ENCODE peak calls at places on chromosomes 11 and 22, in six cellular contexts. P is K562, J is H1, T is GM12892, V is GM12878, K is HepG2. W is an unnamed sample.

GRCh38 chr11:17504330-17505107 is 27.9 kb upstream of the ABCC8 start:
- DNase-seq in P (peak), V (no peak), T (peak), J (peak), K (peak), W (peak)

GRCh38 chr22:23789121-23789520 is 2.4 kb downstream of the SMARCB1 start:
- DNase-seq in T (no peak), P (no peak), K (no peak), J (no peak), V (no peak), W (no peak)

GRCh38 chr11:70772950-70773349 is 374.6 kb downstream of the CTTN start:
- DNase-seq in K (peak), V (no peak), J (no peak), P (peak), T (no peak), W (no peak)

GRCh38 chr22:28977481-28977971 is 84.1 kb downstream of the C22orf31 start:
- DNase-seq in J (no peak), V (no peak), K (peak), P (no peak), T (no peak), W (no peak)

GRCh38 chr22:37237371-37238268 is 6.4 kb downstream of the RAC2 start:
- DNase-seq in V (no peak), T (no peak), J (no peak), P (no peak), K (no peak), W (no peak)

GRCh38 chr11:73752216-73752867 is 8.5 kb downstream of the RAB6A start:
- DNase-seq in P (no peak), K (no peak), V (no peak), J (peak), T (no peak), W (no peak)

GRCh38 chr11:78645226-78646202 is 70.8 kb upstream of the NARS2 start:
- DNase-seq in K (peak), V (peak), J (peak), T (peak), P (peak), W (peak)

GRCh38 chr11:92671081-92671480 is 298.4 kb upstream of the MTNR1B start:
- DNase-seq in K (no peak), P (no peak), V (no peak), J (no peak), T (no peak), W (no peak)

GRCh38 chr11:12269446-12270214 is 107.7 kb upstream of the PARVA start:
- DNase-seq in J (no peak), K (no peak), T (no peak), P (no peak), V (no peak), W (no peak)

GRCh38 chr11:116853461-116854073 is 16.1 kb upstream of the APOA1 start:
- DNase-seq in P (no peak), K (no peak), T (peak), J (no peak), V (peak), W (peak)

GRCh38 chr11:93085097-93085496 is 112.7 kb downstream of the SLC36A4 start:
- DNase-seq in K (no peak), J (no peak), V (no peak), P (no peak), T (no peak), W (no peak)

GRCh38 chr11:96137357-96137756 is 205.6 kb downstream of the MAML2 start:
- DNase-seq in T (no peak), K (no peak), J (no peak), V (no peak), P (no peak), W (no peak)

GRCh38 chr11:65945430-65945911 is at the start of gene TSGA10IP:
- DNase-seq in K (no peak), V (no peak), P (no peak), J (peak), T (no peak), W (no peak)

GRCh38 chr11:34512810-34513673 is 552 bp downstream of the ELF5 start:
- DNase-seq in T (peak), P (peak), V (peak), J (peak), K (peak), W (peak)

GRCh38 chr22:23984430-23984829 is 4.5 kb downstream of the GSTT2 start:
- DNase-seq in K (no peak), J (peak), P (no peak), V (no peak), T (no peak), W (no peak)

GRCh38 chr11:46930089-46930488 is 6.5 kb upstream of the CSTPP1 start:
- DNase-seq in K (peak), T (no peak), V (no peak), J (no peak), P (no peak), W (no peak)

GRCh38 chr22:20235453-20235991 is 32.6 kb downstream of the RTN4R start:
- DNase-seq in T (no peak), J (no peak), V (no peak), P (no peak), K (no peak), W (no peak)

GRCh38 chr11:44083906-44084305 is 11.6 kb upstream of the EXT2 start:
- DNase-seq in T (no peak), K (no peak), J (no peak), V (no peak), P (no peak), W (no peak)

GRCh38 chr11:9265211-9266131 is at the start of gene DENND5A:
- DNase-seq in J (peak), P (peak), K (peak), V (no peak), T (peak), W (peak)

GRCh38 chr11:68099474-68100405 is 21.4 kb downstream of the CHKA start:
- DNase-seq in K (peak), T (no peak), V (peak), J (no peak), P (peak), W (no peak)

GRCh38 chr11:2175659-2176058 is 4.0 kb upstream of the TH start:
- DNase-seq in K (no peak), T (no peak), P (no peak), V (no peak), J (no peak), W (no peak)

GRCh38 chr22:19130959-19131684 is at the start of gene TSSK2:
- DNase-seq in J (no peak), V (no peak), T (no peak), K (no peak), P (no peak), W (peak)

GRCh38 chr11:3177931-3178330 is 12.8 kb upstream of the OSBPL5 start:
- DNase-seq in K (no peak), J (no peak), T (no peak), P (no peak), V (no peak), W (no peak)

GRCh38 chr22:28674121-28674563 is 5.5 kb downstream of the TTC28 start:
- DNase-seq in T (peak), P (no peak), J (no peak), V (peak), K (no peak), W (peak)

GRCh38 chr11:76626921-76627391 is 43.6 kb downstream of the LRRC32 start:
- DNase-seq in T (peak), V (peak), P (no peak), J (no peak), K (no peak), W (peak)

GRCh38 chr11:129316781-129317180 is 58.9 kb upstream of the BARX2 start:
- DNase-seq in T (no peak), P (no peak), K (no peak), V (no peak), J (peak), W (no peak)

GRCh38 chr11:129319751-129320150 is 55.9 kb upstream of the BARX2 start:
- DNase-seq in K (no peak), T (no peak), P (no peak), V (no peak), J (peak), W (no peak)

GRCh38 chr11:129319201-129319600 is 56.4 kb upstream of the BARX2 start:
- DNase-seq in V (no peak), T (no peak), K (no peak), J (no peak), P (no peak), W (no peak)

GRCh38 chr11:129315781-129316579 is 59.7 kb upstream of the BARX2 start:
- DNase-seq in J (peak), V (no peak), P (no peak), T (no peak), K (peak), W (no peak)

GRCh38 chr11:129317564-129317963 is 58.1 kb upstream of the BARX2 start:
- DNase-seq in T (no peak), J (no peak), P (no peak), K (no peak), V (no peak), W (no peak)
- TF ChIP-seq TAF1 in T (no peak), J (no peak), P (no peak), K (no peak), V (no peak), W (no peak)

GRCh38 chr22:45584621-45585436 is 82.1 kb downstream of the FBLN1 start:
- DNase-seq in V (no peak), K (no peak), J (no peak), T (no peak), P (no peak), W (no peak)

GRCh38 chr22:45582236-45582954 is 79.7 kb downstream of the FBLN1 start:
- DNase-seq in V (no peak), K (no peak), J (no peak), T (no peak), P (no peak), W (no peak)

GRCh38 chr22:45582955-45583320 is 80.3 kb downstream of the FBLN1 start:
- DNase-seq in K (no peak), V (no peak), J (no peak), P (no peak), T (no peak), W (no peak)

GRCh38 chr22:45584121-45584570 is 81.5 kb downstream of the FBLN1 start:
- DNase-seq in J (no peak), T (no peak), K (no peak), V (no peak), P (no peak), W (no peak)

DNA sequence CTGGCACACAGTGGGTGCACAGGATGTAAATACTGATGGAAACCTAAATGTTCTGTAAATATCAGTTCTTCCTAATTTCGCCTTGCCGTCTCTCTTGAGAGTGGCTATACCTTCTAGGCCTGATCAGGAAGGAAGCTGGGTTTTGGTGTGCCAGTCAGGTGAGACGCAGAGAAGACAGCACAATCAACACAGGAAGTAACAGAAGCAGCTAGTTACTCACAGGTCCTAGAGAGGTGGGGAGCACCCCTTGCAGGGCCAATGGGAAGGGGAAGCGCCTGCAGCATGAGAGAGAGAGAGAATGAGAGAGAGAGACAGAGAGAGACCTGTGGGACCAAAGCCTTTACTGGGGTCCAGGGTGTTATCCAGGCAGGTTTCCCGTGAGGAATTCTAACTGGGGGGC is 80.8 kb downstream of the FBLN1 start:
- DNase-seq in T (no peak), J (no peak), K (no peak), P (no peak), V (no peak), W (peak)
- TF ChIP-seq POLR2AphosphoS5 in T (no peak), J (no peak), K (no peak), P (no peak), V (no peak), W (no peak)

DNA sequence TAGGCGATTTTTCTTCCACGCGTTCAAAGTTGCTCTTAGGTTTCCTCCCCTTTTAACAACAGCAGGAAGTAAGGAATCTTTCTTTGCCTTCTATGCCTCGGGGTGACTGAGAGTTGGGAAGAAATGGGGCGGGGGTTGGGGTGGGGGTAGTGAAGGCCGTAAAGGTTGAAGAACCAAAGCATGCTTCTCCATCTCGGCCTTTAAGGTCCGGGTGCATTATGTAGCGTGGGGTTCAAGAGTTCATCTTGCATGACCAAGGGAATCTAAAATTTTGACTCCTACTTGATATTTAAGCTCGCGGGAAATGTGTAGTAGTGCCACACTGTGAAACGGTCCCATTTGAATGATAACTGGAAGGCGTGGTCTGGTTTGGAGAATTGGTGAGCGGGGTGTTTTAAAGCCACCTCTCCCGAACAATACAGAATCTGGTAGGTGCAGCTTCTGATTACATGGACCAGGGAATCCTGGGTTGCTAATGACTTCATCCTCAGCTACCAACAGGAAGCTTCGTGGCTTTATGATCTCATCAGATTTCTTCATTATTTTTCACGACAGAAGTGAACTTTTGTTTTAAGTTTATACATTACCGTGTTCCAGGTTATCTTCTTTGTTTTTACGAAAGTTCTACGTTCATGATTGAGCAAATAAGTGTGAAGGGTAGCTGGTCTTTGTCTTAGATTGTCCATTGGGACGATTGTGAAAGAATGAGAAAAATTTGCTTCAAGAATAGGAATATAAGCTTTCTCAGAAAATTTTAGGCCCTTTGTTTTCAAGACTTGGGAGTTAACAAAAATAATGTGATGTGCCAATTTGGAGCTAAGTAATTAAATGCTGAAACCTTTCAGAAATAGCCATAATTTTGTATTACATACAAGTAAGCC is 1.6 kb downstream of the QSER1 start:
- DNase-seq in K (peak), J (no peak), P (peak), V (peak), T (no peak), W (no peak)
- TF ChIP-seq POLR2A in K (no peak), J (peak), P (peak), V (no peak), T (peak), W (no peak)

DNA sequence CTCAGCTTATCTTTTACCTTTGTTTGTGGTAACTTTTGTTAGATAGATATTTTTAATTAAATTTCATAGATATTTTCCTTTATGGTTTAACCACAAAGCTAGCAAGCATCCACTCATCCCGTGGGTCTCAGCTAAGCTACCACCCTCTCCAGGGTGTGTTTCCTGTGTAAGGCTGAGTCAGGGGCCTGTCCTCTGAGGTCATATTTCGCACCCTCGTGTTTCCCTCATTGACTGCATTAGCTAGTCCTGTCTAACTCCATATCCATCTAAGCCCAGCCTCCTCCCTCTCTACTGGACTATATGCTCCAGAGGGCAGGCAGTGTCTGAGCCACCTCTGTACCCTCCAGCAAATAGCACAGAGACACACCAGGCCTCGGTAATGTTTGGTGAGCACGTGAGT is 16.7 kb downstream of the XRRA1 start:
- DNase-seq in J (no peak), T (no peak), K (no peak), P (no peak), V (no peak), W (no peak)
- TF ChIP-seq TAF1 in J (no peak), T (no peak), K (no peak), P (no peak), V (no peak), W (no peak)

GRCh38 chr11:130509942-130510341 is 61.5 kb downstream of the ADAMTS15 start:
- DNase-seq in K (no peak), T (no peak), J (peak), P (no peak), V (no peak), W (no peak)

GRCh38 chr11:130508913-130509312 is 60.5 kb downstream of the ADAMTS15 start:
- DNase-seq in K (no peak), P (no peak), J (no peak), V (no peak), T (no peak), W (no peak)

GRCh38 chr11:130512662-130513061 is 64.2 kb downstream of the ADAMTS15 start:
- DNase-seq in P (no peak), K (no peak), T (no peak), J (peak), V (no peak), W (no peak)

GRCh38 chr11:130511765-130512164 is 63.3 kb downstream of the ADAMTS15 start:
- DNase-seq in J (no peak), V (no peak), T (no peak), P (no peak), K (no peak), W (no peak)

GRCh38 chr11:130510407-130511006 is 62.1 kb downstream of the ADAMTS15 start:
- DNase-seq in K (no peak), P (no peak), V (no peak), T (no peak), J (peak), W (no peak)
- TF ChIP-seq POLR2AphosphoS5 in K (no peak), P (no peak), V (no peak), T (no peak), J (no peak), W (no peak)

GRCh38 chr22:41368543-41368817 is 13.3 kb upstream of the TEF start:
- DNase-seq in K (no peak), T (no peak), V (no peak), P (no peak), J (no peak), W (no peak)

GRCh38 chr22:41366323-41367014 is 15.3 kb upstream of the TEF start:
- DNase-seq in K (no peak), T (no peak), P (no peak), J (no peak), V (no peak), W (no peak)

GRCh38 chr22:41367039-41367679 is 14.6 kb upstream of the TEF start:
- DNase-seq in J (peak), K (peak), T (no peak), V (no peak), P (peak), W (no peak)

GRCh38 chr22:41369089-41369745 is 12.5 kb upstream of the TEF start:
- DNase-seq in V (no peak), K (no peak), T (no peak), J (no peak), P (no peak), W (no peak)

GRCh38 chr22:41367680-41368542 is 13.8 kb upstream of the TEF start:
- DNase-seq in P (no peak), K (peak), V (no peak), J (no peak), T (no peak), W (no peak)
- TF ChIP-seq POLR2A in P (no peak), K (no peak), V (no peak), J (no peak), T (no peak), W (no peak)

GRCh38 chr11:118241191-118242098 is 10.7 kb downstream of the MPZL3 start:
- DNase-seq in V (no peak), J (no peak), P (peak), T (no peak), K (peak), W (no peak)
- TF ChIP-seq TAF1 in V (no peak), J (no peak), P (no peak), T (no peak), K (no peak), W (no peak)

GRCh38 chr11:57974830-57975229 is 48.9 kb upstream of the OR9Q1 start:
- DNase-seq in J (no peak), K (no peak), V (no peak), P (no peak), T (no peak), W (no peak)

GRCh38 chr11:57974132-57974531 is 49.5 kb upstream of the OR9Q1 start:
- DNase-seq in K (no peak), J (no peak), V (no peak), P (no peak), T (no peak), W (no peak)

GRCh38 chr11:57971272-57972012 is 52.2 kb upstream of the OR9Q1 start:
- DNase-seq in T (no peak), K (peak), V (no peak), J (no peak), P (no peak), W (no peak)

GRCh38 chr11:57977709-57978108 is 46.0 kb upstream of the OR9Q1 start:
- DNase-seq in J (no peak), T (no peak), P (no peak), K (no peak), V (no peak), W (no peak)

GRCh38 chr11:57972013-57972367 is 51.7 kb upstream of the OR9Q1 start:
- DNase-seq in V (no peak), K (peak), J (no peak), T (no peak), P (no peak), W (no peak)
- TF ChIP-seq POLR2AphosphoS5 in V (no peak), K (no peak), J (no peak), T (no peak), P (no peak), W (no peak)

DNA sequence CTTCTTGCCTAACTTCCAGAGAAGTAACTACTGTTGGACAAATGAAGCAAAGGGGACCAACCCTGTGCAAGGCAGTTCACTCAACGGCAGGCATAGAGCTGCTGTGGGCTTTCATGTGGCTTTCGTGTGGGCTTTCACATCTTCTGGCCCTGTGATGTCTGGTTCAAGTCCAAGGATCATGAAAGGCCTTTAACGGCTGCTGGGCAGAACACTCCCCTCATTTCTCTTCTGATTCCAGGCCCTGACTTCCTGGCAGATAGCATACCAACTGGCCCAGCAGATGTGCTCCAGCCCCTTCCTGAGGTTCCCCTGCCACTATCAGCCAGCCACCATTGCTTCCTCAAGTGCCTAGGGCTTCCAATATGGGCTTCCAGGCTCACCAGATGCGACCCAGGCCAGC is 28.7 kb upstream of the CTR9 start:
- DNase-seq in K (no peak), J (no peak), V (no peak), T (no peak), P (no peak), W (no peak)
- TF ChIP-seq POLR2A in K (no peak), J (no peak), V (no peak), T (no peak), P (no peak), W (no peak)

GRCh38 chr11:30479899-30480298 is 106.3 kb downstream of the MPPED2 start:
- DNase-seq in V (no peak), K (no peak), T (no peak), P (no peak), J (no peak), W (no peak)

GRCh38 chr11:30485222-30485621 is 100.9 kb downstream of the MPPED2 start:
- DNase-seq in J (no peak), T (no peak), V (no peak), K (no peak), P (no peak), W (no peak)

GRCh38 chr11:30481816-30482215 is 104.3 kb downstream of the MPPED2 start:
- DNase-seq in J (no peak), V (no peak), P (no peak), T (no peak), K (no peak), W (no peak)

GRCh38 chr11:30478923-30479322 is 107.2 kb downstream of the MPPED2 start:
- DNase-seq in P (no peak), V (no peak), J (no peak), T (no peak), K (no peak), W (no peak)

GRCh38 chr11:30481385-30481784 is 104.8 kb downstream of the MPPED2 start:
- DNase-seq in V (no peak), J (no peak), K (no peak), P (no peak), T (no peak), W (no peak)
- TF ChIP-seq TAF1 in V (no peak), J (no peak), K (no peak), P (no peak), T (no peak), W (no peak)

W was measured in GM12891.